ENCODE peak calls at places on chromosome 15, in five cellular contexts. One of them, this sample, is unnamed.

GRCh38 chr15:58182460-58183163 is 44.4 kb downstream of the AQP9 start:
- DNase-seq in ascending aorta: no peak
- DNase-seq in body of pancreas: peak
- DNase-seq in GM23248: peak
- DNase-seq in AG04449: no peak
- DNase-seq in this sample: peak

GRCh38 chr15:77633134-77633912 is 611 bp upstream of the LINGO1 start:
- DNase-seq in ascending aorta: peak
- DNase-seq in body of pancreas: peak
- DNase-seq in GM23248: peak
- DNase-seq in AG04449: peak
- DNase-seq in this sample: peak

GRCh38 chr15:74428970-74429783 is 4.6 kb downstream of the SEMA7A start:
- DNase-seq in ascending aorta: no peak
- DNase-seq in body of pancreas: no peak
- DNase-seq in GM23248: no peak
- DNase-seq in AG04449: no peak
- DNase-seq in this sample: no peak

GRCh38 chr15:99682455-99682854 is 50.8 kb downstream of the LYSMD4 start:
- DNase-seq in ascending aorta: no peak
- DNase-seq in body of pancreas: no peak
- DNase-seq in GM23248: peak
- DNase-seq in AG04449: peak
- DNase-seq in this sample: peak

GRCh38 chr15:65512807-65513416 is 4.6 kb downstream of the DPP8 start:
- DNase-seq in ascending aorta: no peak
- DNase-seq in body of pancreas: peak
- DNase-seq in GM23248: peak
- DNase-seq in AG04449: no peak
- DNase-seq in this sample: peak

GRCh38 chr15:50148362-50148963 is 29.4 kb upstream of the ATP8B4 start:
- DNase-seq in ascending aorta: no peak
- DNase-seq in body of pancreas: no peak
- DNase-seq in GM23248: peak
- DNase-seq in AG04449: no peak
- DNase-seq in this sample: peak

GRCh38 chr15:52021128-52021671 is 2.2 kb downstream of the MAPK6 start:
- DNase-seq in ascending aorta: peak
- DNase-seq in body of pancreas: peak
- DNase-seq in GM23248: peak
- DNase-seq in AG04449: peak
- DNase-seq in this sample: peak

GRCh38 chr15:78715930-78716329 is 74.9 kb upstream of the CHRNB4 start:
- DNase-seq in ascending aorta: no peak
- DNase-seq in body of pancreas: no peak
- DNase-seq in GM23248: peak
- DNase-seq in AG04449: peak
- DNase-seq in this sample: no peak

GRCh38 chr15:28023933-28024888 is 74.9 kb downstream of the OCA2 start:
- DNase-seq in ascending aorta: no peak
- DNase-seq in body of pancreas: no peak
- DNase-seq in GM23248: no peak
- DNase-seq in AG04449: no peak
- DNase-seq in this sample: no peak

GRCh38 chr15:55740981-55741591 is 1.9 kb downstream of the PRTG start:
- DNase-seq in ascending aorta: no peak
- DNase-seq in body of pancreas: no peak
- DNase-seq in GM23248: no peak
- DNase-seq in AG04449: no peak
- DNase-seq in this sample: peak

GRCh38 chr15:82129769-82130168 is 84.0 kb upstream of the MEX3B start:
- DNase-seq in ascending aorta: no peak
- DNase-seq in body of pancreas: no peak
- DNase-seq in GM23248: peak
- DNase-seq in AG04449: peak
- DNase-seq in this sample: peak

GRCh38 chr15:56844892-56845291 is 73.6 kb upstream of the TCF12 start:
- DNase-seq in ascending aorta: no peak
- DNase-seq in body of pancreas: no peak
- DNase-seq in GM23248: no peak
- DNase-seq in AG04449: no peak
- DNase-seq in this sample: no peak

GRCh38 chr15:50786871-50787270 is 21.4 kb upstream of the SPPL2A start:
- DNase-seq in ascending aorta: no peak
- DNase-seq in body of pancreas: no peak
- DNase-seq in GM23248: peak
- DNase-seq in AG04449: no peak
- DNase-seq in this sample: no peak

GRCh38 chr15:58830556-58830955 is 59.5 kb downstream of the MINDY2 start:
- DNase-seq in ascending aorta: no peak
- DNase-seq in body of pancreas: no peak
- DNase-seq in GM23248: no peak
- DNase-seq in AG04449: no peak
- DNase-seq in this sample: no peak

GRCh38 chr15:37865687-37866086 is 68.8 kb upstream of the TMCO5A start:
- DNase-seq in ascending aorta: no peak
- DNase-seq in body of pancreas: no peak
- DNase-seq in GM23248: no peak
- DNase-seq in AG04449: no peak
- DNase-seq in this sample: no peak

GRCh38 chr15:43346305-43346704 is 15.9 kb upstream of the LCMT2 start:
- DNase-seq in ascending aorta: no peak
- DNase-seq in body of pancreas: no peak
- DNase-seq in GM23248: no peak
- DNase-seq in AG04449: no peak
- DNase-seq in this sample: no peak

GRCh38 chr15:39281094-39281493 is 299.8 kb upstream of the THBS1 start:
- DNase-seq in ascending aorta: no peak
- DNase-seq in body of pancreas: no peak
- DNase-seq in GM23248: peak
- DNase-seq in AG04449: no peak
- DNase-seq in this sample: peak

GRCh38 chr15:29747837-29748417 is 74.3 kb downstream of the TJP1 start:
- DNase-seq in ascending aorta: no peak
- DNase-seq in body of pancreas: no peak
- DNase-seq in GM23248: peak
- DNase-seq in AG04449: no peak
- DNase-seq in this sample: no peak

GRCh38 chr15:85950101-85950500 is 129.6 kb upstream of the AGBL1 start:
- DNase-seq in ascending aorta: no peak
- DNase-seq in body of pancreas: no peak
- DNase-seq in GM23248: no peak
- DNase-seq in AG04449: no peak
- DNase-seq in this sample: no peak

GRCh38 chr15:47384316-47384715 is 333.0 kb upstream of the SEMA6D start:
- DNase-seq in ascending aorta: no peak
- DNase-seq in body of pancreas: peak
- DNase-seq in GM23248: peak
- DNase-seq in AG04449: peak
- DNase-seq in this sample: peak

GRCh38 chr15:40381818-40382529 is 547 bp upstream of the KNSTRN start:
- DNase-seq in ascending aorta: no peak
- DNase-seq in body of pancreas: no peak
- DNase-seq in GM23248: no peak
- DNase-seq in AG04449: no peak
- DNase-seq in this sample: no peak
- H3K4me3 ChIP-seq in ascending aorta: no peak
- H3K4me3 ChIP-seq in body of pancreas: no peak
- H3K4me3 ChIP-seq in GM23248: no peak
- H3K4me3 ChIP-seq in AG04449: no peak
- H3K4me3 ChIP-seq in this sample: no peak

GRCh38 chr15:60585743-60586708 is 107.1 kb upstream of the ICE2 start:
- DNase-seq in ascending aorta: no peak
- DNase-seq in body of pancreas: peak
- DNase-seq in GM23248: peak
- DNase-seq in AG04449: no peak
- DNase-seq in this sample: peak

GRCh38 chr15:60589728-60590127 is 110.8 kb upstream of the ICE2 start:
- DNase-seq in ascending aorta: no peak
- DNase-seq in body of pancreas: no peak
- DNase-seq in GM23248: no peak
- DNase-seq in AG04449: no peak
- DNase-seq in this sample: no peak

GRCh38 chr15:60591491-60592385 is 112.8 kb upstream of the ICE2 start:
- DNase-seq in ascending aorta: no peak
- DNase-seq in body of pancreas: peak
- DNase-seq in GM23248: peak
- DNase-seq in AG04449: no peak
- DNase-seq in this sample: no peak

GRCh38 chr15:60590935-60591490 is 112.1 kb upstream of the ICE2 start:
- DNase-seq in ascending aorta: no peak
- DNase-seq in body of pancreas: peak
- DNase-seq in GM23248: peak
- DNase-seq in AG04449: no peak
- DNase-seq in this sample: no peak

GRCh38 chr15:60589253-60589652 is 110.3 kb upstream of the ICE2 start:
- DNase-seq in ascending aorta: no peak
- DNase-seq in body of pancreas: no peak
- DNase-seq in GM23248: no peak
- DNase-seq in AG04449: no peak
- DNase-seq in this sample: no peak
- H3K4me3 ChIP-seq in ascending aorta: peak
- H3K4me3 ChIP-seq in body of pancreas: no peak
- H3K4me3 ChIP-seq in GM23248: no peak
- H3K4me3 ChIP-seq in AG04449: no peak
- H3K4me3 ChIP-seq in this sample: no peak

GRCh38 chr15:88255109-88255495 is 1.4 kb downstream of the NTRK3 start:
- DNase-seq in ascending aorta: no peak
- DNase-seq in body of pancreas: no peak
- DNase-seq in GM23248: no peak
- DNase-seq in AG04449: no peak
- DNase-seq in this sample: no peak
- H3K4me3 ChIP-seq in ascending aorta: peak
- H3K4me3 ChIP-seq in body of pancreas: no peak
- H3K4me3 ChIP-seq in GM23248: no peak
- H3K4me3 ChIP-seq in AG04449: no peak
- H3K4me3 ChIP-seq in this sample: peak

GRCh38 chr15:62403164-62403809 is 238.2 kb upstream of the C2CD4B start:
- DNase-seq in ascending aorta: no peak
- DNase-seq in body of pancreas: no peak
- DNase-seq in GM23248: peak
- DNase-seq in AG04449: no peak
- DNase-seq in this sample: no peak

GRCh38 chr15:62406268-62406667 is 241.2 kb upstream of the C2CD4B start:
- DNase-seq in ascending aorta: no peak
- DNase-seq in body of pancreas: no peak
- DNase-seq in GM23248: no peak
- DNase-seq in AG04449: no peak
- DNase-seq in this sample: no peak

GRCh38 chr15:62404194-62404985 is 239.3 kb upstream of the C2CD4B start:
- DNase-seq in ascending aorta: no peak
- DNase-seq in body of pancreas: no peak
- DNase-seq in GM23248: no peak
- DNase-seq in AG04449: no peak
- DNase-seq in this sample: no peak

GRCh38 chr15:62400778-62401177 is 235.7 kb upstream of the C2CD4B start:
- DNase-seq in ascending aorta: no peak
- DNase-seq in body of pancreas: no peak
- DNase-seq in GM23248: no peak
- DNase-seq in AG04449: no peak
- DNase-seq in this sample: no peak

GRCh38 chr15:62402687-62403086 is 237.6 kb upstream of the C2CD4B start:
- DNase-seq in ascending aorta: no peak
- DNase-seq in body of pancreas: no peak
- DNase-seq in GM23248: no peak
- DNase-seq in AG04449: no peak
- DNase-seq in this sample: no peak
- H3K4me3 ChIP-seq in ascending aorta: peak
- H3K4me3 ChIP-seq in body of pancreas: no peak
- H3K4me3 ChIP-seq in GM23248: no peak
- H3K4me3 ChIP-seq in AG04449: no peak
- H3K4me3 ChIP-seq in this sample: no peak

DNA sequence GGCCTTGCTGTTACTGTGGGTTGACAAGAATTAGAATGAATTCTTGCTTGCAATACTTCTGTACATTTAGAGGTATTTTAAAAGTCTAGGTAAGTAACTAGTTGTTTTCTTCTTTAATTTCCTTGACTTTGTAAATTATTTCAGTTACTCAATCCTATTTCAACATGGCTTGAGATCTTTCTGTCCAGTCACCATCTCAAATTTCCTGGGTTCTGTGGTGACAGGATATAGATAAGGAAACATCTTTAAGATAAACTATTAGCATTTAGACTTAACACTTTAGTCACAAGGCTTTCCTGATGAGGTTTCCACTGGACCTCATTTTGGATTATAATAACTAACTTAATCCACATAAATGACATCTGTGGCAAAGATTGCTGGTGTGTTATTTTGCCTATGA is 195.9 kb upstream of the DPH6 start:
- DNase-seq in ascending aorta: no peak
- DNase-seq in body of pancreas: no peak
- DNase-seq in GM23248: no peak
- DNase-seq in AG04449: no peak
- DNase-seq in this sample: no peak
- H3K4me3 ChIP-seq in ascending aorta: no peak
- H3K4me3 ChIP-seq in body of pancreas: no peak
- H3K4me3 ChIP-seq in GM23248: no peak
- H3K4me3 ChIP-seq in AG04449: no peak
- H3K4me3 ChIP-seq in this sample: no peak

DNA sequence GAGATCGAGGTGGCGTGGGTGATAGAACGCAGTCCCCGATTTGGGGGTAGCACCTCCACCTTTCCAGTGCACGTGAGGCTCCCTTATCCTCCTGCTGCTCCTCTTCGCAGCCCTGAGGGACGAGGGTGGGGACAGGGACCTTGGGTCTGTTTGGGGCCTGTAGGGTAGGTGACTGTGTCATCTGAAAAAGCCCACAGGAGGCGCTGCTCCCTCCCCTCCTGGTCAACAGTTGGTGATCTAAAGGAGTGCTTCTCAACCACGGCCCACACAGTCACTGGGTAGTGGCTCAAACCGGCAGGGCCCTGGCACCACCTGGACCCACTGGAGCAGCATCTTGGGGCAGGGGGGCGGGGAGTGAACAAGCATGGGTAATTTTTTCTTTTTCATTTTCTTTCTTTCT is 7.1 kb downstream of the LRRK1 start:
- DNase-seq in ascending aorta: no peak
- DNase-seq in body of pancreas: no peak
- DNase-seq in GM23248: no peak
- DNase-seq in AG04449: no peak
- DNase-seq in this sample: no peak
- H3K4me3 ChIP-seq in ascending aorta: no peak
- H3K4me3 ChIP-seq in body of pancreas: no peak
- H3K4me3 ChIP-seq in GM23248: no peak
- H3K4me3 ChIP-seq in AG04449: no peak
- H3K4me3 ChIP-seq in this sample: no peak

DNA sequence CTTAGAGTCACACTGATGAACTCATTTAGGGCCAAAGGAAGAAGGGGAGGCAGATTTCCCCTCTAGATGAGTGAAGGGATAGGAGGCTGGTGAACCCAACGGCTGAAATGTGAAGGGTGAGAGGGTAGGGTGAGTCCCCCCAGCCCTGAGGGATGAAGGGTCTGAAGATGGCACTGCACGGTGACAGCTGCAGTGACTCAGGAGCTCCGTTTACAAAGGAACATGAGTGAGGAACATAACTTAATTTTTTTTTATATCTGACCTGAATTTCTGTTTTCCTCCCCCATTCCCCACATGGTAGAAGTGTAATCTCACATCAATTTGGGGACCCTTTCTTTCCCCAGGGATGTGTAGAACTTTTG is 14.0 kb downstream of the SNX33 start:
- DNase-seq in ascending aorta: no peak
- DNase-seq in body of pancreas: no peak
- DNase-seq in GM23248: no peak
- DNase-seq in AG04449: no peak
- DNase-seq in this sample: no peak
- H3K4me3 ChIP-seq in ascending aorta: no peak
- H3K4me3 ChIP-seq in body of pancreas: no peak
- H3K4me3 ChIP-seq in GM23248: peak
- H3K4me3 ChIP-seq in AG04449: peak
- H3K4me3 ChIP-seq in this sample: no peak